ENCODE peak calls at places on chromosome X, in nine cellular contexts. One of them, this sample, is unnamed.

GRCh38 chrX:136157187-136157586 is 9.9 kb downstream of the FHL1 start:
- DNase-seq in non-pigmented ciliary epithelial cell: no peak
- DNase-seq in stimulated activated naive CD8-positive, alpha-beta T cell treated with anti-CD3 and anti-CD28 coated beads, Interleukin-15, Interleukin-2, amounts not matched to agents 100 U/mL and 50 U/mL, for 24 hours: no peak
- DNase-seq in D341Med: no peak
- DNase-seq in putamen: no peak
- DNase-seq in activated naive CD4-positive, alpha-beta T cell treated with anti-CD3 and anti-CD28 coated beads, Interleukin-2, amount 50 U/mL, for 16 hours: no peak
- DNase-seq in fibroblast of mammary gland: no peak
- DNase-seq in activated CD8-positive, alpha-beta memory T cell treated with anti-CD3 and anti-CD28 coated beads for 24 hours: no peak
- DNase-seq in GM13977: no peak
- DNase-seq in this sample: peak

GRCh38 chrX:13001961-13002671 is 27.2 kb downstream of the TMSB4X start:
- DNase-seq in activated naive CD4-positive, alpha-beta T cell treated with anti-CD3 and anti-CD28 coated beads, Interleukin-2, amount 50 U/mL, for 16 hours: peak
- DNase-seq in fibroblast of mammary gland: peak
- DNase-seq in non-pigmented ciliary epithelial cell: no peak
- DNase-seq in D341Med: no peak
- DNase-seq in putamen: no peak
- DNase-seq in GM13977: no peak
- DNase-seq in stimulated activated naive CD8-positive, alpha-beta T cell treated with anti-CD3 and anti-CD28 coated beads, Interleukin-15, Interleukin-2, amounts not matched to agents 100 U/mL and 50 U/mL, for 24 hours: no peak
- DNase-seq in activated CD8-positive, alpha-beta memory T cell treated with anti-CD3 and anti-CD28 coated beads for 24 hours: no peak
- DNase-seq in this sample: no peak

GRCh38 chrX:53251307-53251706 is 26.3 kb upstream of the KDM5C start:
- DNase-seq in activated CD8-positive, alpha-beta memory T cell treated with anti-CD3 and anti-CD28 coated beads for 24 hours: no peak
- DNase-seq in non-pigmented ciliary epithelial cell: no peak
- DNase-seq in fibroblast of mammary gland: peak
- DNase-seq in D341Med: no peak
- DNase-seq in activated naive CD4-positive, alpha-beta T cell treated with anti-CD3 and anti-CD28 coated beads, Interleukin-2, amount 50 U/mL, for 16 hours: no peak
- DNase-seq in GM13977: no peak
- DNase-seq in putamen: no peak
- DNase-seq in stimulated activated naive CD8-positive, alpha-beta T cell treated with anti-CD3 and anti-CD28 coated beads, Interleukin-15, Interleukin-2, amounts not matched to agents 100 U/mL and 50 U/mL, for 24 hours: no peak
- DNase-seq in this sample: peak

GRCh38 chrX:1165535-1166196 is 46.8 kb downstream of the CRLF2 start:
- DNase-seq in stimulated activated naive CD8-positive, alpha-beta T cell treated with anti-CD3 and anti-CD28 coated beads, Interleukin-15, Interleukin-2, amounts not matched to agents 100 U/mL and 50 U/mL, for 24 hours: peak
- DNase-seq in putamen: no peak
- DNase-seq in activated CD8-positive, alpha-beta memory T cell treated with anti-CD3 and anti-CD28 coated beads for 24 hours: no peak
- DNase-seq in fibroblast of mammary gland: no peak
- DNase-seq in D341Med: no peak
- DNase-seq in non-pigmented ciliary epithelial cell: no peak
- DNase-seq in GM13977: peak
- DNase-seq in activated naive CD4-positive, alpha-beta T cell treated with anti-CD3 and anti-CD28 coated beads, Interleukin-2, amount 50 U/mL, for 16 hours: no peak
- DNase-seq in this sample: no peak

GRCh38 chrX:72621163-72621562 is 48.5 kb upstream of the HDAC8 start:
- DNase-seq in activated naive CD4-positive, alpha-beta T cell treated with anti-CD3 and anti-CD28 coated beads, Interleukin-2, amount 50 U/mL, for 16 hours: no peak
- DNase-seq in D341Med: no peak
- DNase-seq in non-pigmented ciliary epithelial cell: no peak
- DNase-seq in fibroblast of mammary gland: peak
- DNase-seq in activated CD8-positive, alpha-beta memory T cell treated with anti-CD3 and anti-CD28 coated beads for 24 hours: no peak
- DNase-seq in putamen: no peak
- DNase-seq in GM13977: no peak
- DNase-seq in stimulated activated naive CD8-positive, alpha-beta T cell treated with anti-CD3 and anti-CD28 coated beads, Interleukin-15, Interleukin-2, amounts not matched to agents 100 U/mL and 50 U/mL, for 24 hours: no peak
- DNase-seq in this sample: no peak

GRCh38 chrX:119398587-119398973 is 556 bp upstream of the SLC25A43 start:
- DNase-seq in fibroblast of mammary gland: peak
- DNase-seq in stimulated activated naive CD8-positive, alpha-beta T cell treated with anti-CD3 and anti-CD28 coated beads, Interleukin-15, Interleukin-2, amounts not matched to agents 100 U/mL and 50 U/mL, for 24 hours: no peak
- DNase-seq in D341Med: no peak
- DNase-seq in activated naive CD4-positive, alpha-beta T cell treated with anti-CD3 and anti-CD28 coated beads, Interleukin-2, amount 50 U/mL, for 16 hours: no peak
- DNase-seq in non-pigmented ciliary epithelial cell: no peak
- DNase-seq in GM13977: no peak
- DNase-seq in putamen: no peak
- DNase-seq in activated CD8-positive, alpha-beta memory T cell treated with anti-CD3 and anti-CD28 coated beads for 24 hours: peak
- DNase-seq in this sample: peak

GRCh38 chrX:40244980-40245379 is 147.2 kb upstream of the BCOR start:
- DNase-seq in non-pigmented ciliary epithelial cell: no peak
- DNase-seq in fibroblast of mammary gland: no peak
- DNase-seq in putamen: no peak
- DNase-seq in D341Med: no peak
- DNase-seq in activated CD8-positive, alpha-beta memory T cell treated with anti-CD3 and anti-CD28 coated beads for 24 hours: no peak
- DNase-seq in stimulated activated naive CD8-positive, alpha-beta T cell treated with anti-CD3 and anti-CD28 coated beads, Interleukin-15, Interleukin-2, amounts not matched to agents 100 U/mL and 50 U/mL, for 24 hours: no peak
- DNase-seq in activated naive CD4-positive, alpha-beta T cell treated with anti-CD3 and anti-CD28 coated beads, Interleukin-2, amount 50 U/mL, for 16 hours: no peak
- DNase-seq in GM13977: no peak
- DNase-seq in this sample: peak

GRCh38 chrX:154460326-154460725 is 2.2 kb downstream of the PLXNA3 start:
- DNase-seq in fibroblast of mammary gland: no peak
- DNase-seq in D341Med: no peak
- DNase-seq in GM13977: no peak
- DNase-seq in stimulated activated naive CD8-positive, alpha-beta T cell treated with anti-CD3 and anti-CD28 coated beads, Interleukin-15, Interleukin-2, amounts not matched to agents 100 U/mL and 50 U/mL, for 24 hours: no peak
- DNase-seq in activated CD8-positive, alpha-beta memory T cell treated with anti-CD3 and anti-CD28 coated beads for 24 hours: no peak
- DNase-seq in putamen: no peak
- DNase-seq in non-pigmented ciliary epithelial cell: no peak
- DNase-seq in activated naive CD4-positive, alpha-beta T cell treated with anti-CD3 and anti-CD28 coated beads, Interleukin-2, amount 50 U/mL, for 16 hours: no peak
- DNase-seq in this sample: no peak

GRCh38 chrX:29858714-29859113 is 356.6 kb upstream of the MAGEB2 start:
- DNase-seq in putamen: no peak
- DNase-seq in non-pigmented ciliary epithelial cell: no peak
- DNase-seq in activated CD8-positive, alpha-beta memory T cell treated with anti-CD3 and anti-CD28 coated beads for 24 hours: no peak
- DNase-seq in D341Med: no peak
- DNase-seq in GM13977: no peak
- DNase-seq in fibroblast of mammary gland: peak
- DNase-seq in activated naive CD4-positive, alpha-beta T cell treated with anti-CD3 and anti-CD28 coated beads, Interleukin-2, amount 50 U/mL, for 16 hours: no peak
- DNase-seq in stimulated activated naive CD8-positive, alpha-beta T cell treated with anti-CD3 and anti-CD28 coated beads, Interleukin-15, Interleukin-2, amounts not matched to agents 100 U/mL and 50 U/mL, for 24 hours: no peak
- DNase-seq in this sample: peak

GRCh38 chrX:53263597-53264094 is 17.7 kb downstream of the IQSEC2 start:
- DNase-seq in activated CD8-positive, alpha-beta memory T cell treated with anti-CD3 and anti-CD28 coated beads for 24 hours: peak
- DNase-seq in fibroblast of mammary gland: peak
- DNase-seq in GM13977: no peak
- DNase-seq in activated naive CD4-positive, alpha-beta T cell treated with anti-CD3 and anti-CD28 coated beads, Interleukin-2, amount 50 U/mL, for 16 hours: no peak
- DNase-seq in putamen: no peak
- DNase-seq in D341Med: no peak
- DNase-seq in stimulated activated naive CD8-positive, alpha-beta T cell treated with anti-CD3 and anti-CD28 coated beads, Interleukin-15, Interleukin-2, amounts not matched to agents 100 U/mL and 50 U/mL, for 24 hours: peak
- DNase-seq in non-pigmented ciliary epithelial cell: no peak
- DNase-seq in this sample: peak

GRCh38 chrX:136742721-136743379 is 37.9 kb downstream of the ARHGEF6 start:
- DNase-seq in activated naive CD4-positive, alpha-beta T cell treated with anti-CD3 and anti-CD28 coated beads, Interleukin-2, amount 50 U/mL, for 16 hours: no peak
- DNase-seq in D341Med: no peak
- DNase-seq in stimulated activated naive CD8-positive, alpha-beta T cell treated with anti-CD3 and anti-CD28 coated beads, Interleukin-15, Interleukin-2, amounts not matched to agents 100 U/mL and 50 U/mL, for 24 hours: no peak
- DNase-seq in GM13977: no peak
- DNase-seq in non-pigmented ciliary epithelial cell: no peak
- DNase-seq in activated CD8-positive, alpha-beta memory T cell treated with anti-CD3 and anti-CD28 coated beads for 24 hours: no peak
- DNase-seq in fibroblast of mammary gland: no peak
- DNase-seq in putamen: no peak
- DNase-seq in this sample: no peak